ENCODE peak calls at places on chromosomes 2 and 18, in seven cellular contexts. One of them, this sample, is unnamed.

GRCh38 chr18:27750014-27750413 is 426.9 kb downstream of the CDH2 start:
- DNase-seq in Daoy: peak; percentile 73
- DNase-seq in activated CD8-positive, alpha-beta memory T cell treated with anti-CD3 and anti-CD28 coated beads for 24 hours: no peak
- DNase-seq in C1 segment of cervical spinal cord: no peak
- DNase-seq in CD8-positive, alpha-beta memory T cell: no peak
- DNase-seq in EL: peak; percentile 85
- DNase-seq in neural progenitor cell: peak; percentile 20
- DNase-seq in this sample: no peak

GRCh38 chr2:177295479-177295878 is 31.0 kb upstream of the NFE2L2 start:
- DNase-seq in Daoy: no peak
- DNase-seq in activated CD8-positive, alpha-beta memory T cell treated with anti-CD3 and anti-CD28 coated beads for 24 hours: no peak
- DNase-seq in C1 segment of cervical spinal cord: no peak
- DNase-seq in CD8-positive, alpha-beta memory T cell: no peak
- DNase-seq in EL: peak; percentile 11
- DNase-seq in neural progenitor cell: no peak
- DNase-seq in this sample: no peak

GRCh38 chr2:218329826-218330651 is 26.6 kb upstream of the CATIP start:
- DNase-seq in Daoy: no peak
- DNase-seq in activated CD8-positive, alpha-beta memory T cell treated with anti-CD3 and anti-CD28 coated beads for 24 hours: no peak
- DNase-seq in C1 segment of cervical spinal cord: no peak
- DNase-seq in CD8-positive, alpha-beta memory T cell: no peak
- DNase-seq in EL: no peak
- DNase-seq in neural progenitor cell: no peak
- DNase-seq in this sample: no peak

GRCh38 chr2:16124881-16125613 is 184.7 kb downstream of the MYCN start:
- DNase-seq in Daoy: no peak
- DNase-seq in activated CD8-positive, alpha-beta memory T cell treated with anti-CD3 and anti-CD28 coated beads for 24 hours: no peak
- DNase-seq in C1 segment of cervical spinal cord: no peak
- DNase-seq in CD8-positive, alpha-beta memory T cell: no peak
- DNase-seq in EL: no peak
- DNase-seq in neural progenitor cell: no peak
- DNase-seq in this sample: no peak

GRCh38 chr2:121520641-121520994 is 10.1 kb upstream of the RNU4ATAC start:
- DNase-seq in Daoy: no peak
- DNase-seq in activated CD8-positive, alpha-beta memory T cell treated with anti-CD3 and anti-CD28 coated beads for 24 hours: no peak
- DNase-seq in C1 segment of cervical spinal cord: no peak
- DNase-seq in CD8-positive, alpha-beta memory T cell: no peak
- DNase-seq in EL: no peak
- DNase-seq in neural progenitor cell: peak; percentile 13
- DNase-seq in this sample: no peak

GRCh38 chr2:12504443-12504842 is 212.3 kb upstream of the TRIB2 start:
- DNase-seq in Daoy: peak; percentile 48
- DNase-seq in activated CD8-positive, alpha-beta memory T cell treated with anti-CD3 and anti-CD28 coated beads for 24 hours: peak; percentile 75
- DNase-seq in C1 segment of cervical spinal cord: no peak
- DNase-seq in CD8-positive, alpha-beta memory T cell: no peak
- DNase-seq in EL: peak; percentile 46
- DNase-seq in neural progenitor cell: no peak
- DNase-seq in this sample: no peak

GRCh38 chr2:150391779-150392178 is 95.7 kb downstream of the RND3 start:
- DNase-seq in Daoy: no peak
- DNase-seq in activated CD8-positive, alpha-beta memory T cell treated with anti-CD3 and anti-CD28 coated beads for 24 hours: no peak
- DNase-seq in C1 segment of cervical spinal cord: no peak
- DNase-seq in CD8-positive, alpha-beta memory T cell: no peak
- DNase-seq in EL: no peak
- DNase-seq in neural progenitor cell: no peak
- DNase-seq in this sample: no peak

GRCh38 chr2:71830497-71831207 is 317.0 kb downstream of the CYP26B1 start:
- DNase-seq in Daoy: peak; percentile 13
- DNase-seq in activated CD8-positive, alpha-beta memory T cell treated with anti-CD3 and anti-CD28 coated beads for 24 hours: no peak
- DNase-seq in C1 segment of cervical spinal cord: no peak
- DNase-seq in CD8-positive, alpha-beta memory T cell: no peak
- DNase-seq in EL: peak; percentile 84
- DNase-seq in neural progenitor cell: no peak
- DNase-seq in this sample: no peak

GRCh38 chr2:122528958-122529670 is 773.7 kb downstream of the TSN start:
- DNase-seq in Daoy: no peak
- DNase-seq in activated CD8-positive, alpha-beta memory T cell treated with anti-CD3 and anti-CD28 coated beads for 24 hours: no peak
- DNase-seq in C1 segment of cervical spinal cord: no peak
- DNase-seq in CD8-positive, alpha-beta memory T cell: no peak
- DNase-seq in EL: no peak
- DNase-seq in neural progenitor cell: no peak
- DNase-seq in this sample: no peak

GRCh38 chr2:25989154-25989553 is 6.9 kb upstream of the KIF3C start:
- DNase-seq in Daoy: no peak
- DNase-seq in activated CD8-positive, alpha-beta memory T cell treated with anti-CD3 and anti-CD28 coated beads for 24 hours: no peak
- DNase-seq in C1 segment of cervical spinal cord: no peak
- DNase-seq in CD8-positive, alpha-beta memory T cell: no peak
- DNase-seq in EL: no peak
- DNase-seq in neural progenitor cell: no peak
- DNase-seq in this sample: no peak

GRCh38 chr2:160646684-160647444 is 153.3 kb upstream of the RBMS1 start:
- DNase-seq in Daoy: no peak
- DNase-seq in activated CD8-positive, alpha-beta memory T cell treated with anti-CD3 and anti-CD28 coated beads for 24 hours: no peak
- DNase-seq in C1 segment of cervical spinal cord: no peak
- DNase-seq in CD8-positive, alpha-beta memory T cell: no peak
- DNase-seq in EL: no peak
- DNase-seq in neural progenitor cell: peak; percentile 79
- DNase-seq in this sample: no peak

GRCh38 chr2:180367831-180368230 is 360.7 kb upstream of the CWC22 start:
- DNase-seq in Daoy: no peak
- DNase-seq in activated CD8-positive, alpha-beta memory T cell treated with anti-CD3 and anti-CD28 coated beads for 24 hours: no peak
- DNase-seq in C1 segment of cervical spinal cord: no peak
- DNase-seq in CD8-positive, alpha-beta memory T cell: no peak
- DNase-seq in EL: no peak
- DNase-seq in neural progenitor cell: no peak
- DNase-seq in this sample: no peak

GRCh38 chr2:169647496-169647895 is 46.7 kb downstream of the CFAP210 start:
- DNase-seq in Daoy: no peak
- DNase-seq in activated CD8-positive, alpha-beta memory T cell treated with anti-CD3 and anti-CD28 coated beads for 24 hours: no peak
- DNase-seq in C1 segment of cervical spinal cord: no peak
- DNase-seq in CD8-positive, alpha-beta memory T cell: no peak
- DNase-seq in EL: no peak
- DNase-seq in neural progenitor cell: no peak
- DNase-seq in this sample: no peak

GRCh38 chr2:71922501-71923142 is 225.0 kb downstream of the CYP26B1 start:
- DNase-seq in Daoy: no peak
- DNase-seq in activated CD8-positive, alpha-beta memory T cell treated with anti-CD3 and anti-CD28 coated beads for 24 hours: no peak
- DNase-seq in C1 segment of cervical spinal cord: no peak
- DNase-seq in CD8-positive, alpha-beta memory T cell: no peak
- DNase-seq in EL: no peak
- DNase-seq in neural progenitor cell: no peak
- DNase-seq in this sample: no peak

GRCh38 chr2:147826615-147827375 is 18.0 kb upstream of the ACVR2A start:
- DNase-seq in Daoy: no peak
- DNase-seq in activated CD8-positive, alpha-beta memory T cell treated with anti-CD3 and anti-CD28 coated beads for 24 hours: no peak
- DNase-seq in C1 segment of cervical spinal cord: no peak
- DNase-seq in CD8-positive, alpha-beta memory T cell: no peak
- DNase-seq in EL: no peak
- DNase-seq in neural progenitor cell: no peak
- DNase-seq in this sample: no peak

GRCh38 chr2:236969767-236970655 is 115.7 kb upstream of the COPS8 start:
- DNase-seq in Daoy: no peak
- DNase-seq in activated CD8-positive, alpha-beta memory T cell treated with anti-CD3 and anti-CD28 coated beads for 24 hours: no peak
- DNase-seq in C1 segment of cervical spinal cord: no peak
- DNase-seq in CD8-positive, alpha-beta memory T cell: no peak
- DNase-seq in EL: no peak
- DNase-seq in neural progenitor cell: no peak
- DNase-seq in this sample: no peak

GRCh38 chr2:108916397-108917077 is 72.5 kb downstream of the EDAR start:
- DNase-seq in Daoy: no peak
- DNase-seq in activated CD8-positive, alpha-beta memory T cell treated with anti-CD3 and anti-CD28 coated beads for 24 hours: no peak
- DNase-seq in C1 segment of cervical spinal cord: no peak
- DNase-seq in CD8-positive, alpha-beta memory T cell: no peak
- DNase-seq in EL: no peak
- DNase-seq in neural progenitor cell: no peak
- DNase-seq in this sample: no peak

GRCh38 chr2:65728477-65729180 is 296.2 kb upstream of the SPRED2 start:
- DNase-seq in Daoy: no peak
- DNase-seq in activated CD8-positive, alpha-beta memory T cell treated with anti-CD3 and anti-CD28 coated beads for 24 hours: no peak
- DNase-seq in C1 segment of cervical spinal cord: no peak
- DNase-seq in CD8-positive, alpha-beta memory T cell: no peak
- DNase-seq in EL: no peak
- DNase-seq in neural progenitor cell: no peak
- DNase-seq in this sample: no peak

GRCh38 chr18:38923136-38923535 is 1357.5 kb upstream of the CELF4 start:
- DNase-seq in Daoy: no peak
- DNase-seq in activated CD8-positive, alpha-beta memory T cell treated with anti-CD3 and anti-CD28 coated beads for 24 hours: no peak
- DNase-seq in C1 segment of cervical spinal cord: no peak
- DNase-seq in CD8-positive, alpha-beta memory T cell: no peak
- DNase-seq in EL: no peak
- DNase-seq in neural progenitor cell: no peak
- DNase-seq in this sample: no peak

GRCh38 chr2:223601932-223602676 is at the start of gene SCG2:
- DNase-seq in Daoy: peak; percentile 88
- DNase-seq in activated CD8-positive, alpha-beta memory T cell treated with anti-CD3 and anti-CD28 coated beads for 24 hours: no peak
- DNase-seq in C1 segment of cervical spinal cord: peak; percentile 29
- DNase-seq in CD8-positive, alpha-beta memory T cell: no peak
- DNase-seq in EL: peak; percentile 88
- DNase-seq in neural progenitor cell: peak; percentile 85
- DNase-seq in this sample: no peak

GRCh38 chr18:62839874-62840713 is 124.8 kb downstream of the PHLPP1 start:
- DNase-seq in Daoy: no peak
- DNase-seq in activated CD8-positive, alpha-beta memory T cell treated with anti-CD3 and anti-CD28 coated beads for 24 hours: no peak
- DNase-seq in C1 segment of cervical spinal cord: no peak
- DNase-seq in CD8-positive, alpha-beta memory T cell: no peak
- DNase-seq in EL: peak; percentile 12
- DNase-seq in neural progenitor cell: no peak
- DNase-seq in this sample: no peak

GRCh38 chr2:13109516-13109915 is 392.8 kb downstream of the TRIB2 start:
- DNase-seq in Daoy: no peak
- DNase-seq in activated CD8-positive, alpha-beta memory T cell treated with anti-CD3 and anti-CD28 coated beads for 24 hours: no peak
- DNase-seq in C1 segment of cervical spinal cord: no peak
- DNase-seq in CD8-positive, alpha-beta memory T cell: no peak
- DNase-seq in EL: no peak
- DNase-seq in neural progenitor cell: no peak
- DNase-seq in this sample: no peak

GRCh38 chr2:61967262-61967661 is 61.8 kb downstream of the COMMD1 start:
- DNase-seq in Daoy: no peak
- DNase-seq in activated CD8-positive, alpha-beta memory T cell treated with anti-CD3 and anti-CD28 coated beads for 24 hours: no peak
- DNase-seq in C1 segment of cervical spinal cord: no peak
- DNase-seq in CD8-positive, alpha-beta memory T cell: no peak
- DNase-seq in EL: no peak
- DNase-seq in neural progenitor cell: no peak
- DNase-seq in this sample: no peak

GRCh38 chr18:45910405-45911023 is 56.6 kb downstream of the EPG5 start:
- DNase-seq in Daoy: peak; percentile 41
- DNase-seq in activated CD8-positive, alpha-beta memory T cell treated with anti-CD3 and anti-CD28 coated beads for 24 hours: peak; percentile 81
- DNase-seq in C1 segment of cervical spinal cord: no peak
- DNase-seq in CD8-positive, alpha-beta memory T cell: peak; percentile 32
- DNase-seq in EL: peak; percentile 31
- DNase-seq in neural progenitor cell: peak; percentile 71
- DNase-seq in this sample: no peak

GRCh38 chr2:55165567-55165966 is 66.5 kb downstream of the CLHC1 start:
- DNase-seq in Daoy: peak; percentile 54
- DNase-seq in activated CD8-positive, alpha-beta memory T cell treated with anti-CD3 and anti-CD28 coated beads for 24 hours: no peak
- DNase-seq in C1 segment of cervical spinal cord: no peak
- DNase-seq in CD8-positive, alpha-beta memory T cell: no peak
- DNase-seq in EL: peak; percentile 90
- DNase-seq in neural progenitor cell: no peak
- DNase-seq in this sample: no peak

GRCh38 chr2:85409719-85410583 is at the start of gene CAPG:
- DNase-seq in Daoy: peak; percentile 71
- DNase-seq in activated CD8-positive, alpha-beta memory T cell treated with anti-CD3 and anti-CD28 coated beads for 24 hours: peak; percentile 74
- DNase-seq in C1 segment of cervical spinal cord: no peak
- DNase-seq in CD8-positive, alpha-beta memory T cell: no peak
- DNase-seq in EL: no peak
- DNase-seq in neural progenitor cell: no peak
- DNase-seq in this sample: no peak

GRCh38 chr2:112690853-112691390 is 29.9 kb upstream of the NT5DC4 start:
- DNase-seq in Daoy: peak; percentile 38
- DNase-seq in activated CD8-positive, alpha-beta memory T cell treated with anti-CD3 and anti-CD28 coated beads for 24 hours: peak; percentile 78
- DNase-seq in C1 segment of cervical spinal cord: no peak
- DNase-seq in CD8-positive, alpha-beta memory T cell: peak; percentile 52
- DNase-seq in EL: peak; percentile 60
- DNase-seq in neural progenitor cell: peak; percentile 46
- DNase-seq in this sample: peak; percentile 27

GRCh38 chr2:25279091-25279651 is 62.6 kb downstream of the DNMT3A start:
- DNase-seq in Daoy: no peak
- DNase-seq in activated CD8-positive, alpha-beta memory T cell treated with anti-CD3 and anti-CD28 coated beads for 24 hours: no peak
- DNase-seq in C1 segment of cervical spinal cord: peak; percentile 60
- DNase-seq in CD8-positive, alpha-beta memory T cell: no peak
- DNase-seq in EL: no peak
- DNase-seq in neural progenitor cell: no peak
- DNase-seq in this sample: peak; percentile 24

GRCh38 chr2:8575810-8576423 is 105.9 kb upstream of the ID2 start:
- DNase-seq in Daoy: no peak
- DNase-seq in activated CD8-positive, alpha-beta memory T cell treated with anti-CD3 and anti-CD28 coated beads for 24 hours: peak; percentile 61
- DNase-seq in C1 segment of cervical spinal cord: no peak
- DNase-seq in CD8-positive, alpha-beta memory T cell: no peak
- DNase-seq in EL: no peak
- DNase-seq in neural progenitor cell: no peak
- DNase-seq in this sample: no peak

GRCh38 chr2:189261431-189261841 is 81.9 kb upstream of the COL5A2 start:
- DNase-seq in Daoy: peak; percentile 49
- DNase-seq in activated CD8-positive, alpha-beta memory T cell treated with anti-CD3 and anti-CD28 coated beads for 24 hours: no peak
- DNase-seq in C1 segment of cervical spinal cord: no peak
- DNase-seq in CD8-positive, alpha-beta memory T cell: no peak
- DNase-seq in EL: peak; percentile 84
- DNase-seq in neural progenitor cell: no peak
- DNase-seq in this sample: no peak

GRCh38 chr2:127332335-127332734 is 38.4 kb upstream of the ERCC3 start:
- DNase-seq in Daoy: no peak
- DNase-seq in activated CD8-positive, alpha-beta memory T cell treated with anti-CD3 and anti-CD28 coated beads for 24 hours: no peak
- DNase-seq in C1 segment of cervical spinal cord: no peak
- DNase-seq in CD8-positive, alpha-beta memory T cell: no peak
- DNase-seq in EL: no peak
- DNase-seq in neural progenitor cell: no peak
- DNase-seq in this sample: no peak

GRCh38 chr18:77101410-77102245 is 31.0 kb downstream of the MBP start:
- DNase-seq in Daoy: peak; percentile 93
- DNase-seq in activated CD8-positive, alpha-beta memory T cell treated with anti-CD3 and anti-CD28 coated beads for 24 hours: peak; percentile 82
- DNase-seq in C1 segment of cervical spinal cord: no peak
- DNase-seq in CD8-positive, alpha-beta memory T cell: no peak
- DNase-seq in EL: peak; percentile 99
- DNase-seq in neural progenitor cell: no peak
- DNase-seq in this sample: peak; percentile 38

GRCh38 chr18:63090334-63090733 is 229.2 kb downstream of the BCL2 start:
- DNase-seq in Daoy: no peak
- DNase-seq in activated CD8-positive, alpha-beta memory T cell treated with anti-CD3 and anti-CD28 coated beads for 24 hours: no peak
- DNase-seq in C1 segment of cervical spinal cord: no peak
- DNase-seq in CD8-positive, alpha-beta memory T cell: no peak
- DNase-seq in EL: no peak
- DNase-seq in neural progenitor cell: no peak
- DNase-seq in this sample: no peak

GRCh38 chr18:35671952-35672603 is 90.5 kb downstream of the GALNT1 start:
- DNase-seq in Daoy: no peak
- DNase-seq in activated CD8-positive, alpha-beta memory T cell treated with anti-CD3 and anti-CD28 coated beads for 24 hours: no peak
- DNase-seq in C1 segment of cervical spinal cord: no peak
- DNase-seq in CD8-positive, alpha-beta memory T cell: no peak
- DNase-seq in EL: no peak
- DNase-seq in neural progenitor cell: no peak
- DNase-seq in this sample: no peak

GRCh38 chr2:235206399-235206798 is 254.6 kb downstream of the SH3BP4 start:
- DNase-seq in Daoy: no peak
- DNase-seq in activated CD8-positive, alpha-beta memory T cell treated with anti-CD3 and anti-CD28 coated beads for 24 hours: no peak
- DNase-seq in C1 segment of cervical spinal cord: no peak
- DNase-seq in CD8-positive, alpha-beta memory T cell: no peak
- DNase-seq in EL: peak; percentile 9
- DNase-seq in neural progenitor cell: no peak
- DNase-seq in this sample: no peak

GRCh38 chr18:10085405-10085804 is 171.6 kb downstream of the VAPA start:
- DNase-seq in Daoy: no peak
- DNase-seq in activated CD8-positive, alpha-beta memory T cell treated with anti-CD3 and anti-CD28 coated beads for 24 hours: no peak
- DNase-seq in C1 segment of cervical spinal cord: no peak
- DNase-seq in CD8-positive, alpha-beta memory T cell: no peak
- DNase-seq in EL: no peak
- DNase-seq in neural progenitor cell: no peak
- DNase-seq in this sample: no peak

GRCh38 chr18:11839556-11839955 is 11.7 kb upstream of the CHMP1B start:
- DNase-seq in Daoy: no peak
- DNase-seq in activated CD8-positive, alpha-beta memory T cell treated with anti-CD3 and anti-CD28 coated beads for 24 hours: no peak
- DNase-seq in C1 segment of cervical spinal cord: no peak
- DNase-seq in CD8-positive, alpha-beta memory T cell: no peak
- DNase-seq in EL: no peak
- DNase-seq in neural progenitor cell: no peak
- DNase-seq in this sample: no peak